ENCODE peak calls at places on chromosomes 3 and 15, in five cellular contexts. Y is adipocyte; A is uterus; S is CD8-positive, alpha-beta T cell; M is mesenchymal stem cell. V is an unnamed sample.

GRCh38 chr3:49799761-49800160 is at the start of gene CDHR4:
- DNase-seq in A (no peak), Y (peak; percentile 80), M (peak; percentile 90), S (no peak), V (no peak)

GRCh38 chr3:30081904-30082303 is 524.5 kb upstream of the TGFBR2 start:
- DNase-seq in A (no peak), Y (no peak), M (no peak), S (no peak), V (no peak)

GRCh38 chr15:91050128-91050455 is 27.7 kb upstream of the VPS33B start:
- DNase-seq in S (no peak), Y (no peak), A (no peak), M (no peak), V (no peak)

GRCh38 chr3:94431831-94432230 is 369.0 kb downstream of the NSUN3 start:
- DNase-seq in M (peak; percentile 25), A (no peak), Y (peak; percentile 42), S (no peak), V (no peak)

GRCh38 chr3:111373861-111374260 is 168.1 kb upstream of the CD96 start:
- DNase-seq in Y (peak; percentile 15), M (no peak), S (no peak), A (no peak), V (no peak)

GRCh38 chr3:64260391-64260790 is 35.1 kb upstream of the PRICKLE2 start:
- DNase-seq in M (peak; percentile 63), Y (peak; percentile 43), S (no peak), A (no peak), V (no peak)

GRCh38 chr15:90582553-90582952 is 52.8 kb downstream of the CRTC3 start:
- DNase-seq in S (no peak), A (no peak), M (no peak), Y (peak; percentile 15), V (no peak)

GRCh38 chr3:82745544-82745943 is 984.1 kb upstream of the GBE1 start:
- DNase-seq in S (no peak), Y (no peak), A (no peak), M (no peak), V (no peak)

GRCh38 chr15:35548435-35548834 is 2.5 kb upstream of the DPH6 start:
- DNase-seq in M (no peak), Y (no peak), A (no peak), S (no peak), V (no peak)

GRCh38 chr3:29694783-29695182 is 413.9 kb downstream of the RBMS3 start:
- DNase-seq in Y (peak; percentile 94), A (peak; percentile 57), S (no peak), M (peak; percentile 91), V (no peak)

GRCh38 chr15:36591534-36592411 is 12.3 kb downstream of the CDIN1 start:
- DNase-seq in Y (peak; percentile 19), A (peak; percentile 30), M (no peak), S (no peak), V (no peak)

GRCh38 chr3:114606336-114606735 is 312.5 kb downstream of the TIGIT start:
- DNase-seq in Y (no peak), A (no peak), M (peak; percentile 21), S (no peak), V (no peak)

GRCh38 chr3:114595521-114596028 is 301.7 kb downstream of the TIGIT start:
- DNase-seq in Y (peak; percentile 5), M (no peak), S (no peak), A (no peak), V (no peak)

GRCh38 chr3:114597012-114597411 is 303.2 kb downstream of the TIGIT start:
- DNase-seq in A (no peak), Y (no peak), M (no peak), S (no peak), V (no peak)

GRCh38 chr3:114596147-114596546 is 302.3 kb downstream of the TIGIT start:
- DNase-seq in A (no peak), M (no peak), Y (no peak), S (no peak), V (no peak)

DNA sequence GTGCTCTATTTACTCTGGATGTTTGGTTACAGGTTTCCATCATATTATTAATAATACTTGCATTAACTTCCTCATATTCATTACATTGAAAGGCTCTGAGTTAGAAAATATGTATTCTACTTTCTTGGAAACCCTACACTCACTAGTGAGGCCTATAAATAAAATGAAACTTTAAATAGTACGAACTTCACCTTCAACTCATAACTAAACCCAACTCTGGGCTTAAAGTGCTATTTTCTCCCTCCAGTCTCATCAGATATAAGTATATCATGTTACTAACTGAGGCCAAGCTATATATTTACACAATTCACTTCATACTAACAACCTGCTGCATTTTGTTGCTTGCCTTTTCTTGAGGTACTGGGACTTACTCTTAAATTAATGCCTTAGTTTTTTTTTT is 306.7 kb downstream of the TIGIT start:
- DNase-seq in M (no peak), S (no peak), A (no peak), Y (no peak), V (no peak)
- H3K9me3 ChIP-seq in M (no peaks in the 10 kb centered on the region), S (no peaks in the 10 kb centered on the region), A (no peaks in the 10 kb centered on the region), Y (no peaks in the 10 kb centered on the region), V (no peaks in the 10 kb centered on the region)

DNA sequence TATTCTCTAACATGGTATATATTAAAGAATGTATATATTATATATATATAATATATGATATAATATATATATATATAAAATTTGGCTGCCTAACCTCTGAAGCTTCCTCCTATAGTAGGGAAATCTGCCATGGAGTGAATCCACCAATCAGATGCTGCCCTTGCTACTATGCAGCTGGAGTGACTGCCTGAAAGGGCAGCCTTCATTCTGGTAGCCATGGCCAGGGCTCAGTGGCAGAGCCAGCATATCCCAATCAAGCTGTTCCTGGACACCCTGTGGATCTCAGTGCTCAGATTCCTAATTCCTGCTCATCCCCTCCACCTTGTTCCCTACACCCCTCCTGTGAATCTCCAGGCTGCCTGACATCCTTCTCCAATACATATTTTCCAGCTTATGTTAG is 2.2 kb upstream of the SH3GL3 start:
- DNase-seq in M (no peak), S (no peak), A (no peak), Y (no peak), V (no peak)
- H3K9me3 ChIP-seq in M (no peaks in the 10 kb centered on the region), S (no peaks in the 10 kb centered on the region), A (no peaks in the 10 kb centered on the region), Y (no peaks in the 10 kb centered on the region), V (no peaks in the 10 kb centered on the region)

GRCh38 chr15:23750776-23751175 is 63.7 kb upstream of the NDN start:
- DNase-seq in M (no peak), A (no peak), S (no peak), Y (no peak), V (no peak)

GRCh38 chr15:23750179-23750578 is 63.1 kb upstream of the NDN start:
- DNase-seq in M (no peak), S (no peak), A (no peak), Y (no peak), V (no peak)

GRCh38 chr15:23753248-23753647 is 66.1 kb upstream of the NDN start:
- DNase-seq in A (no peak), Y (no peak), M (no peak), S (no peak), V (no peak)
- H3K9me3 ChIP-seq in A (no peaks in the 10 kb centered on the region), Y (peaks cover 12% of the 10 kb centered on the region), M (peaks cover 6% of the 10 kb centered on the region), S (no peaks in the 10 kb centered on the region), V (no peaks in the 10 kb centered on the region)

DNA sequence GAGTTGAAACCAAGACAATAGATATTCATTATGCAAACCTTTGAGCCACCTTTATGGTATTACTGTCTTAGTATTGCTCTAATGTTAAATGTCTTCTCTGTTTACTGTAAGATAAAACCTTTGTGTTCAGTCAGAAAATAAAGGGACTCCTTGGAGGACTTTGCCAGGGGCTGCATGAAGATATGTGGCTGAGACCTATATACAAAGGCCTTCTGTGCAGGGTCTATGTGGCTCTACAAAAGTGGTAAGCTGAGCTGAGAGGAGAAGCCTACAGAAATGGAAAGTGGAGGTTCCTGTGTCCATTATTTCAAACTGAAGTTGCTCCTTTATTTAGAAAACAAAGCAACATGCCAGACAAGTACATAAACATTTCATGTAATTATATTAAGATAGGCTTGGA is 131.5 kb downstream of the FNDC3B start:
- DNase-seq in A (no peak), S (no peak), M (no peak), Y (no peak), V (no peak)
- H3K9me3 ChIP-seq in A (no peaks in the 10 kb centered on the region), S (no peaks in the 10 kb centered on the region), M (no peaks in the 10 kb centered on the region), Y (no peaks in the 10 kb centered on the region), V (no peaks in the 10 kb centered on the region)

DNA sequence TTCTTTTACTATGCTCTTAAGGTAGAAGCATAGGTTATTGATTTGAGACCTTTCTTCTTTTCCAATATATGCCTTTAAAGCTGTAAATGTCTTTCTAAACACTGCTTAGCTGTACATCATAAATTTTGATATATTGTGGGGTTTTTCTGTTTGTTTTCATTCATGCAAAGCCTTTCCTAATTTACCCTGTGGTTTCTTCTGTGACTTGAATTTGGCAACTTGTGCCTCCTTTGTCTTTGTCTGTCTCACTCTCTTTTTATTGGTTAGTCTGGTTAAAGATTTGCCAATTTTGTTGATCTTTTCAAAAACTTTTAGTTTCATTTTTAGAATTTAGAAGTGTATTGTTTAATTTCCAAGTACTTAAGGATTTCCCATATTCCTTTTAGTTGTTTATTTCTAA is 343.1 kb downstream of the OXSM start:
- DNase-seq in Y (no peak), M (no peak), A (no peak), S (no peak), V (no peak)
- H3K9me3 ChIP-seq in Y (peaks cover 4% of the 10 kb centered on the region), M (peaks cover 12% of the 10 kb centered on the region), A (no peaks in the 10 kb centered on the region), S (no peaks in the 10 kb centered on the region), V (no peaks in the 10 kb centered on the region)

GRCh38 chr15:20340931-20341661 is 200.5 kb downstream of the GOLGA6L6 start:
- DNase-seq in M (no peak), Y (peak; percentile 16), S (peak; percentile 37), A (peak; percentile 60), V (peak; percentile 45)
- H3K9me3 ChIP-seq in M (peaks cover 12% of the 10 kb centered on the region), Y (peaks cover 3% of the 10 kb centered on the region), S (no peaks in the 10 kb centered on the region), A (peaks cover 12% of the 10 kb centered on the region), V (peaks cover 4% of the 10 kb centered on the region)

GRCh38 chr15:86568378-86568777 is 488.7 kb downstream of the AGBL1 start:
- DNase-seq in M (no peak), A (no peak), Y (no peak), S (no peak), V (no peak)
- H3K9me3 ChIP-seq in M (no peaks in the 10 kb centered on the region), A (no peaks in the 10 kb centered on the region), Y (peaks cover 3% of the 10 kb centered on the region), S (no peaks in the 10 kb centered on the region), V (no peaks in the 10 kb centered on the region)